ENCODE peak calls at places on chromosomes 2 and 18, in ten cellular contexts. T, W, Z, D, L, Q, E, V, S and N are unnamed samples.

GRCh38 chr2:32802877-32803276 is 143.9 kb upstream of the LTBP1 start:
- ATAC-seq in D (no peak), L (no peak), V (no peak), Z (peak), T (no peak), Q (no peak), S (no peak), E (no peak), W (no peak), N (no peak)

GRCh38 chr2:181810823-181811695 is 80.5 kb upstream of the ITPRID2 start:
- ATAC-seq in W (no peak), T (no peak), S (peak), Z (peak), E (peak), V (peak), L (peak), Q (peak), D (no peak), N (peak)

GRCh38 chr2:21318263-21318662 is 194.5 kb downstream of the TDRD15 start:
- ATAC-seq in W (no peak), D (no peak), V (no peak), T (no peak), S (no peak), Q (no peak), L (no peak), Z (no peak), E (no peak), N (no peak)

GRCh38 chr18:22098563-22098989 is 70.8 kb upstream of the GATA6 start:
- ATAC-seq in L (peak), T (no peak), E (no peak), W (no peak), D (no peak), S (no peak), Z (no peak), V (no peak), Q (no peak), N (no peak)

GRCh38 chr18:62809900-62810299 is 94.6 kb downstream of the PHLPP1 start:
- ATAC-seq in W (no peak), D (no peak), V (no peak), L (no peak), S (no peak), Z (no peak), Q (peak), E (no peak), T (no peak), N (no peak)

GRCh38 chr18:35491689-35492077 is 6.1 kb downstream of the INO80C start:
- ATAC-seq in D (no peak), T (no peak), L (no peak), Z (peak), Q (no peak), W (peak), S (no peak), E (no peak), V (peak), N (no peak)

GRCh38 chr2:177528341-177528740 is 135.8 kb downstream of the AGPS start:
- ATAC-seq in T (no peak), S (no peak), V (no peak), Z (no peak), E (no peak), W (no peak), D (no peak), L (no peak), Q (no peak), N (no peak)

GRCh38 chr2:71536311-71536710 is 83.0 kb downstream of the DYSF start:
- ATAC-seq in S (no peak), T (no peak), D (no peak), L (no peak), W (no peak), V (no peak), Q (no peak), E (no peak), Z (no peak), N (no peak)

GRCh38 chr2:50492452-50492851 is 539.5 kb downstream of the NRXN1 start:
- ATAC-seq in V (peak), Q (peak), D (peak), W (peak), Z (peak), S (peak), L (peak), T (peak), E (peak), N (no peak)

GRCh38 chr2:9596621-9597311 is 34.0 kb downstream of the YWHAQ start:
- ATAC-seq in V (no peak), Q (no peak), Z (no peak), D (peak), W (no peak), L (no peak), E (peak), T (no peak), S (no peak), N (no peak)

GRCh38 chr18:57135705-57136104 is 11.2 kb upstream of the BOD1L2 start:
- ATAC-seq in V (no peak), S (no peak), Q (no peak), D (no peak), W (no peak), E (no peak), T (no peak), Z (no peak), L (no peak), N (no peak)